ENCODE peak calls at places on chromosomes 11 and 22, in four cellular contexts. One of them, this sample, is unnamed.
A peak's percentile ranks its signal among the peaks of the same experiment; 100 is the strongest.

GRCh38 chr11:114350022-114350421 is 50.3 kb downstream of the C11orf71 start:
- DNase-seq in choroid plexus epithelial cell: no peak
- DNase-seq in heart left ventricle: no peak
- DNase-seq in GM12865: no peak
- DNase-seq in this sample: no peak

GRCh38 chr11:22466809-22467208 is 128.6 kb downstream of the SLC17A6 start:
- DNase-seq in heart left ventricle: no peak
- DNase-seq in GM12865: no peak
- DNase-seq in choroid plexus epithelial cell: peak; percentile 48
- DNase-seq in this sample: peak; percentile 98

GRCh38 chr22:50674606-50675552 is 2.3 kb downstream of the SHANK3 start:
- DNase-seq in choroid plexus epithelial cell: no peak
- DNase-seq in GM12865: no peak
- DNase-seq in heart left ventricle: no peak
- DNase-seq in this sample: no peak

GRCh38 chr22:38820021-38820420 is 23.8 kb downstream of the NPTXR start:
- DNase-seq in choroid plexus epithelial cell: no peak
- DNase-seq in heart left ventricle: no peak
- DNase-seq in GM12865: no peak
- DNase-seq in this sample: no peak

GRCh38 chr11:61891331-61892084 is at the start of gene FADS3:
- DNase-seq in choroid plexus epithelial cell: peak; percentile 65
- DNase-seq in heart left ventricle: peak; percentile 94
- DNase-seq in GM12865: peak; percentile 53
- DNase-seq in this sample: peak; percentile 63

GRCh38 chr11:8807544-8808225 is 103.3 kb upstream of the AKIP1 start:
- DNase-seq in GM12865: no peak
- DNase-seq in choroid plexus epithelial cell: peak; percentile 42
- DNase-seq in heart left ventricle: no peak
- DNase-seq in this sample: peak; percentile 94

GRCh38 chr11:116224154-116224888 is 548.5 kb downstream of the BUD13 start:
- DNase-seq in choroid plexus epithelial cell: peak; percentile 43
- DNase-seq in heart left ventricle: no peak
- DNase-seq in GM12865: peak; percentile 60
- DNase-seq in this sample: peak; percentile 21

GRCh38 chr22:48477031-48477721 is 1350.5 kb downstream of the BRD1 start:
- DNase-seq in heart left ventricle: no peak
- DNase-seq in GM12865: no peak
- DNase-seq in choroid plexus epithelial cell: no peak
- DNase-seq in this sample: no peak

GRCh38 chr11:40513281-40513680 is 946.2 kb downstream of the LRRC4C start:
- DNase-seq in choroid plexus epithelial cell: no peak
- DNase-seq in GM12865: no peak
- DNase-seq in heart left ventricle: no peak
- DNase-seq in this sample: no peak

GRCh38 chr11:45798793-45799441 is 6.0 kb upstream of the SLC35C1 start:
- DNase-seq in heart left ventricle: no peak
- DNase-seq in choroid plexus epithelial cell: peak; percentile 63
- DNase-seq in GM12865: no peak
- DNase-seq in this sample: no peak

GRCh38 chr22:38110863-38111852 is 674 bp upstream of the BAIAP2L2 start:
- DNase-seq in GM12865: no peak
- DNase-seq in choroid plexus epithelial cell: no peak
- DNase-seq in heart left ventricle: no peak
- DNase-seq in this sample: no peak

GRCh38 chr11:2477936-2478335 is 33.1 kb downstream of the KCNQ1 start:
- DNase-seq in choroid plexus epithelial cell: no peak
- DNase-seq in GM12865: no peak
- DNase-seq in heart left ventricle: no peak
- DNase-seq in this sample: no peak

GRCh38 chr11:113162590-113162961 is 151.8 kb upstream of the TTC12 start:
- DNase-seq in GM12865: no peak
- DNase-seq in heart left ventricle: no peak
- DNase-seq in choroid plexus epithelial cell: peak; percentile 55
- DNase-seq in this sample: no peak

GRCh38 chr11:46265764-46266163 is 11.7 kb upstream of the CREB3L1 start:
- DNase-seq in heart left ventricle: no peak
- DNase-seq in choroid plexus epithelial cell: no peak
- DNase-seq in GM12865: peak; percentile 75
- DNase-seq in this sample: no peak

GRCh38 chr11:31768744-31769143 is 42.4 kb downstream of the PAX6 start:
- DNase-seq in GM12865: peak; percentile 22
- DNase-seq in choroid plexus epithelial cell: no peak
- DNase-seq in heart left ventricle: no peak
- DNase-seq in this sample: no peak

GRCh38 chr11:12845739-12846358 is 163.3 kb upstream of the RASSF10 start:
- DNase-seq in choroid plexus epithelial cell: peak; percentile 60
- DNase-seq in heart left ventricle: no peak
- DNase-seq in GM12865: no peak
- DNase-seq in this sample: peak; percentile 43

GRCh38 chr22:18136563-18137320 is 13.2 kb upstream of the USP18 start:
- DNase-seq in choroid plexus epithelial cell: no peak
- DNase-seq in GM12865: no peak
- DNase-seq in heart left ventricle: no peak
- DNase-seq in this sample: no peak

GRCh38 chr11:103488579-103488978 is 379.4 kb downstream of the DYNC2H1 start:
- DNase-seq in GM12865: no peak
- DNase-seq in heart left ventricle: no peak
- DNase-seq in choroid plexus epithelial cell: no peak
- DNase-seq in this sample: no peak

GRCh38 chr11:40293655-40294342 is 1165.7 kb downstream of the LRRC4C start:
- DNase-seq in choroid plexus epithelial cell: peak; percentile 95
- DNase-seq in heart left ventricle: peak; percentile 63
- DNase-seq in GM12865: peak; percentile 70
- DNase-seq in this sample: peak; percentile 86

GRCh38 chr22:44714703-44715350 is 12.8 kb downstream of the PRR5 start:
- DNase-seq in GM12865: no peak
- DNase-seq in heart left ventricle: no peak
- DNase-seq in choroid plexus epithelial cell: no peak
- DNase-seq in this sample: no peak

GRCh38 chr11:34408580-34409172 is 30.1 kb upstream of the CAT start:
- DNase-seq in heart left ventricle: no peak
- DNase-seq in GM12865: no peak
- DNase-seq in choroid plexus epithelial cell: no peak
- DNase-seq in this sample: no peak

GRCh38 chr22:39959640-39960447 is at the start of gene TMA7B:
- DNase-seq in heart left ventricle: no peak
- DNase-seq in choroid plexus epithelial cell: peak; percentile 62
- DNase-seq in GM12865: no peak
- DNase-seq in this sample: peak; percentile 71

GRCh38 chr11:87722756-87723599 is 452.3 kb downstream of the RAB38 start:
- DNase-seq in choroid plexus epithelial cell: peak; percentile 26
- DNase-seq in GM12865: peak; percentile 47
- DNase-seq in heart left ventricle: no peak
- DNase-seq in this sample: peak; percentile 23

GRCh38 chr11:126992065-126992803 is 8.3 kb downstream of the KIRREL3 start:
- DNase-seq in GM12865: no peak
- DNase-seq in choroid plexus epithelial cell: peak; percentile 18
- DNase-seq in heart left ventricle: no peak
- DNase-seq in this sample: peak; percentile 95

GRCh38 chr11:78395597-78395996 is 22.0 kb downstream of the GAB2 start:
- DNase-seq in choroid plexus epithelial cell: no peak
- DNase-seq in GM12865: no peak
- DNase-seq in heart left ventricle: no peak
- DNase-seq in this sample: no peak

GRCh38 chr22:25666308-25666707 is 75.7 kb upstream of the MYO18B start:
- DNase-seq in GM12865: no peak
- DNase-seq in heart left ventricle: peak; percentile 73
- DNase-seq in choroid plexus epithelial cell: no peak
- DNase-seq in this sample: peak; percentile 42

GRCh38 chr11:64644348-64645242 is 53.6 kb downstream of the SLC22A12 start:
- DNase-seq in choroid plexus epithelial cell: no peak
- DNase-seq in heart left ventricle: no peak
- DNase-seq in GM12865: no peak
- DNase-seq in this sample: no peak

GRCh38 chr11:76626921-76627391 is 43.6 kb downstream of the LRRC32 start:
- DNase-seq in choroid plexus epithelial cell: peak; percentile 38
- DNase-seq in heart left ventricle: no peak
- DNase-seq in GM12865: peak; percentile 93
- DNase-seq in this sample: no peak

DNA sequence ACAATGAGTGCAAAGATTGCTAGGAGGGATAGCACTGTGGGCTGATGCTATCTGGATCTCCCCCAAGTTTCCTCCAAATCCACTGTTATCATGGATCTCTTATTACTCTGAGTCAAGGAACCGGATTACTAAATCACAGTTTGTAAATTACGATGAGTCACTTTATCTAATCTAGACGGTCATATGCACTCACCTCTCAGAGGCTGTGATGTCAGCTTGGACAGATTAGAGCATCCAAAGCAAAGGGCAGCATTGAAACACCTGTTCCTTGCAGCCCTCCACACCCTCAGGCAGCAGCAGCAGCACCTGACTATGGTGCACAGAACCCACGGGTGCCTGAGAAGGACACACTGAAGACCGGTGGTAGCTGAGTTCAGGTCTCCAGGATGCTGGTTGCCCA is 14.0 kb upstream of the POU2AF1 start:
- DNase-seq in choroid plexus epithelial cell: no peak
- DNase-seq in GM12865: peak; percentile 0
- DNase-seq in heart left ventricle: no peak
- DNase-seq in this sample: peak; percentile 36
- H3K4me3 ChIP-seq in choroid plexus epithelial cell: no peak overlapping the region
- H3K4me3 ChIP-seq in GM12865: no peak overlapping the region
- H3K4me3 ChIP-seq in heart left ventricle: no peak overlapping the region
- H3K4me3 ChIP-seq in this sample: no peak overlapping the region

DNA sequence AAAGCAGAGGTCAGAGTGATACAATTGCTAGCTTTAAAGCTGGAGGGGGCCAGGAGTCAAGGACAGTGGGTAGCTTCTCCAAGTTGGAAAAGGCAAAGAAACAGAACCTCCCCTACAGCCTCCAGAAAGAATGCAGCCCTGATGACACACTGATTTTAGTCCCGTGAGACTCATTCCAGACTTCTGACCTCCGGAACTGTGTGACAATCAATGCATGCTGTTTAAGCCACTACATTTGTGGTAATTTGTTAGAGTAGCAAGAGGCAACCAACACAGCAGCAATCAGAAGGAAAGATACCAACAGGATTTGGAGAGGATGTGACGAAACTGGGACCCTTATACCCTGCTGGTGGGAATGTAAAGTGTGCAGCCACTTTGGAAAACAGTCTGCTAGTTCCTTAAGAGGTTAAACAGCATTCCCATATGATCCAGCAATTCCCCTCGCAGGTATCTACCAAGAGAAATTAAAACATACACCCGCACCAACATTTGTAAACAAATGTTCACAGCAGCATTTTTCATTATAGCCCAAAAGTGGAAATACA is 66.7 kb downstream of the DSCAML1 start:
- DNase-seq in heart left ventricle: no peak
- DNase-seq in choroid plexus epithelial cell: no peak
- DNase-seq in GM12865: no peak
- DNase-seq in this sample: peak; percentile 12
- TF ChIP-seq CTCF in heart left ventricle: no peak
- TF ChIP-seq CTCF in choroid plexus epithelial cell: peak; percentile 3
- TF ChIP-seq CTCF in GM12865: no peak
- TF ChIP-seq CTCF in this sample: no peak

GRCh38 chr22:49576241-49577141 is 251.2 kb downstream of the BRD1 start:
- DNase-seq in GM12865: no peak
- DNase-seq in heart left ventricle: no peak
- DNase-seq in choroid plexus epithelial cell: no peak
- DNase-seq in this sample: no peak

GRCh38 chr22:49574861-49575702 is 252.6 kb downstream of the BRD1 start:
- DNase-seq in choroid plexus epithelial cell: no peak
- DNase-seq in heart left ventricle: no peak
- DNase-seq in GM12865: no peak
- DNase-seq in this sample: no peak

GRCh38 chr22:49575703-49576081 is 252.0 kb downstream of the BRD1 start:
- DNase-seq in GM12865: no peak
- DNase-seq in choroid plexus epithelial cell: no peak
- DNase-seq in heart left ventricle: no peak
- DNase-seq in this sample: no peak

GRCh38 chr22:49573109-49573765 is 254.4 kb downstream of the BRD1 start:
- DNase-seq in heart left ventricle: no peak
- DNase-seq in choroid plexus epithelial cell: no peak
- DNase-seq in GM12865: no peak
- DNase-seq in this sample: no peak

GRCh38 chr22:49574205-49574604 is 253.5 kb downstream of the BRD1 start:
- DNase-seq in choroid plexus epithelial cell: no peak
- DNase-seq in heart left ventricle: no peak
- DNase-seq in GM12865: no peak
- DNase-seq in this sample: no peak
- H3K4me3 ChIP-seq in choroid plexus epithelial cell: no peak overlapping the region
- H3K4me3 ChIP-seq in heart left ventricle: no peak overlapping the region
- H3K4me3 ChIP-seq in GM12865: no peak overlapping the region
- H3K4me3 ChIP-seq in this sample: no peak overlapping the region

DNA sequence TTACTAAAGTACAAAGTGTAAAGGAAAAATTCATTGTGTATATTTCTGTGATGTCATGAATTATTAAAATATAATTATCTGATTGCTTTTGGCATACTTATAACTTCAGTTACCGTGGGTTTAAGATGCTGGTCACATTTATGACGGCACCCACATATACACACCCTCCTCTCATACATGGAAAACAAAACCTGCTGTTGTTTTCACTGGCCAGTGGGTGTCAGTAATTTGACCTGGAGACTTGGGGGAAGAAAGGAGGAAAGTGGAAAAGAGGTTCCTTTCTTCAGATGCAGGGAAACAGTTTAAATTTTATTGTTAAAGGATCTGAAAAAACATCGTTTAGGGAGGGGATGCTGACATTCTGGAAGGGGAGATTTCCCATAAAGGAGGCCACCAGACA is 742 bp upstream of the BBOX1 start:
- DNase-seq in GM12865: no peak
- DNase-seq in choroid plexus epithelial cell: no peak
- DNase-seq in heart left ventricle: no peak
- DNase-seq in this sample: no peak
- TF ChIP-seq CTCF in GM12865: no peak
- TF ChIP-seq CTCF in choroid plexus epithelial cell: peak; percentile 34
- TF ChIP-seq CTCF in heart left ventricle: no peak
- TF ChIP-seq CTCF in this sample: no peak

GRCh38 chr22:42282943-42283287 is 12.5 kb upstream of the TCF20 start:
- DNase-seq in choroid plexus epithelial cell: no peak
- DNase-seq in heart left ventricle: no peak
- DNase-seq in GM12865: no peak
- DNase-seq in this sample: no peak

GRCh38 chr22:42283288-42284229 is 13.1 kb upstream of the TCF20 start:
- DNase-seq in choroid plexus epithelial cell: no peak
- DNase-seq in GM12865: no peak
- DNase-seq in heart left ventricle: peak; percentile 61
- DNase-seq in this sample: no peak

GRCh38 chr22:42284643-42285181 is 14.3 kb upstream of the TCF20 start:
- DNase-seq in GM12865: no peak
- DNase-seq in choroid plexus epithelial cell: no peak
- DNase-seq in heart left ventricle: peak; percentile 50
- DNase-seq in this sample: no peak

GRCh38 chr22:42285604-42286003 is 15.2 kb upstream of the TCF20 start:
- DNase-seq in GM12865: no peak
- DNase-seq in choroid plexus epithelial cell: no peak
- DNase-seq in heart left ventricle: peak; percentile 1
- DNase-seq in this sample: no peak

DNA sequence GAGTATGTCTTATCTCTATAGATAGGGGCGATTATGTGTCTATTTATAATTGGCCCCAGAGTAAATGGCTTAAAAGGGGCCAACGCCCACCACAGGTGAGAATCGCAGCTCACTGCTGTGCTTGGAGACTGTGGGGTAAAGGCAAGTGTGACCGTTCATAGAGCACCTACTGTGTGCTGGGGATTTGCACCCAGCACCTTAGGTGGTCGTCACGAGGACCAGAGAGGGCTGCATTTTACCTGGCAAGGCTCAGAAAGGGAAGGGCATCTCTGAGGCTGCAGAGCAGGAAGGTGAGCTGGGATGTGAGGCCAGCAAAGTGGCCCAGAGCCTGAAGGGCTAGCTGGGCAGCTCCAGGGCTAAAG is 13.8 kb upstream of the TCF20 start:
- DNase-seq in heart left ventricle: no peak
- DNase-seq in GM12865: no peak
- DNase-seq in choroid plexus epithelial cell: no peak
- DNase-seq in this sample: no peak
- H3K4me3 ChIP-seq in heart left ventricle: no peak overlapping the region
- H3K4me3 ChIP-seq in GM12865: no peak overlapping the region
- H3K4me3 ChIP-seq in choroid plexus epithelial cell: no peak overlapping the region
- H3K4me3 ChIP-seq in this sample: no peak overlapping the region